ENCODE peak calls at places on chromosomes 13 and 19, in six cellular contexts. S is HepG2, K is H1, Z is HCT116, O is T47D, B is K562. A is an unnamed sample.

GRCh38 chr13:52599037-52599852 is 43.0 kb upstream of the HNRNPA1L2 start:
- DNase-seq in S (no peak), K (no peak), Z (no peak), O (peak; percentile 31), B (no peak), A (no peak)

GRCh38 chr19:10227215-10227971 is 3.7 kb downstream of the S1PR2 start:
- DNase-seq in S (no peak), K (no peak), Z (no peak), O (no peak), B (peak; percentile 50), A (peak; percentile 74)

GRCh38 chr13:110398564-110399507 is 91.8 kb downstream of the COL4A2 start:
- DNase-seq in S (no peak), K (no peak), Z (no peak), O (no peak), B (no peak), A (no peak)

GRCh38 chr19:39823693-39824092 is 10.3 kb downstream of the DYRK1B start:
- DNase-seq in S (no peak), K (no peak), Z (no peak), O (no peak), B (no peak), A (peak; percentile 52)

GRCh38 chr13:30790592-30790991 is 55.2 kb downstream of the ALOX5AP start:
- DNase-seq in S (no peak), K (no peak), Z (no peak), O (no peak), B (no peak), A (no peak)

GRCh38 chr19:30941591-30941990 is 407.6 kb downstream of the TSHZ3 start:
- DNase-seq in S (no peak), K (no peak), Z (no peak), O (no peak), B (no peak), A (no peak)

GRCh38 chr13:98475521-98475920 is 101.4 kb downstream of the STK24 start:
- DNase-seq in S (no peak), K (no peak), Z (no peak), O (no peak), B (peak; percentile 38), A (peak; percentile 56)

GRCh38 chr13:79451500-79451962 is 29.4 kb upstream of the NDFIP2 start:
- DNase-seq in S (no peak), K (no peak), Z (no peak), O (no peak), B (peak; percentile 74), A (peak; percentile 6)

GRCh38 chr19:12946092-12946845 is 607 bp downstream of the RAD23A start:
- DNase-seq in S (peak; percentile 71), K (peak; percentile 68), Z (peak; percentile 41), O (peak; percentile 84), B (peak; percentile 91), A (peak; percentile 85)

GRCh38 chr13:95784891-95785290 is 108.0 kb downstream of the DNAJC3 start:
- DNase-seq in S (no peak), K (no peak), Z (no peak), O (no peak), B (no peak), A (peak; percentile 26)

GRCh38 chr13:110266983-110267382 is 40.0 kb downstream of the COL4A1 start:
- DNase-seq in S (no peak), K (no peak), Z (no peak), O (no peak), B (no peak), A (peak; percentile 58)

GRCh38 chr19:8238251-8238650 is 29.1 kb downstream of the CERS4 start:
- DNase-seq in S (no peak), K (no peak), Z (no peak), O (no peak), B (no peak), A (no peak)

GRCh38 chr19:38852231-38853044 is 2.7 kb upstream of the HNRNPL start:
- DNase-seq in S (no peak), K (no peak), Z (no peak), O (peak; percentile 82), B (no peak), A (peak; percentile 43)

GRCh38 chr19:41799444-41800000 is 3.1 kb downstream of the CEACAM3 start:
- DNase-seq in S (peak; percentile 11), K (no peak), Z (no peak), O (peak; percentile 67), B (no peak), A (no peak)

GRCh38 chr13:101398920-101399319 is 17.4 kb downstream of the NALCN start:
- DNase-seq in S (no peak), K (no peak), Z (no peak), O (no peak), B (no peak), A (no peak)

GRCh38 chr13:113558461-113558860 is 26.1 kb upstream of the TFDP1 start:
- DNase-seq in S (no peak), K (no peak), Z (no peak), O (no peak), B (no peak), A (no peak)

GRCh38 chr13:66506979-66507378 is 723.2 kb downstream of the PCDH9 start:
- DNase-seq in S (no peak), K (no peak), Z (no peak), O (no peak), B (no peak), A (no peak)

GRCh38 chr13:36074659-36075058 is 56.5 kb downstream of the DCLK1 start:
- DNase-seq in S (no peak), K (no peak), Z (no peak), O (no peak), B (no peak), A (no peak)

GRCh38 chr19:41327499-41328156 is 17.7 kb downstream of the CCDC97 start:
- DNase-seq in S (no peak), K (no peak), Z (no peak), O (no peak), B (peak; percentile 40), A (peak; percentile 44)

GRCh38 chr13:41613471-41613870 is 156.1 kb downstream of the RGCC start:
- DNase-seq in S (no peak), K (no peak), Z (no peak), O (no peak), B (no peak), A (no peak)

GRCh38 chr13:40518481-40518882 is 148.0 kb downstream of the FOXO1 start:
- DNase-seq in S (no peak), K (no peak), Z (no peak), O (no peak), B (no peak), A (no peak)

GRCh38 chr13:77990973-77991372 is 72.3 kb upstream of the EDNRB start:
- DNase-seq in S (no peak), K (no peak), Z (no peak), O (no peak), B (no peak), A (no peak)

GRCh38 chr13:30870049-30870884 is 35.8 kb upstream of the MEDAG start:
- DNase-seq in S (no peak), K (no peak), Z (peak; percentile 79), O (peak; percentile 97), B (peak; percentile 78), A (no peak)

GRCh38 chr19:43798026-43798545 is 4.2 kb downstream of the LYPD5 start:
- DNase-seq in S (no peak), K (no peak), Z (no peak), O (no peak), B (no peak), A (no peak)

GRCh38 chr19:54209748-54210494 is 9.3 kb downstream of the RPS9 start:
- DNase-seq in S (peak; percentile 98), K (no peak), Z (peak; percentile 40), O (peak; percentile 64), B (peak; percentile 66), A (peak; percentile 82)

GRCh38 chr13:105972306-105972721 is 563.1 kb downstream of the EFNB2 start:
- DNase-seq in S (no peak), K (no peak), Z (no peak), O (peak; percentile 34), B (no peak), A (no peak)

GRCh38 chr19:47239610-47240296 is 8.8 kb upstream of the BBC3 start:
- DNase-seq in S (no peak), K (no peak), Z (no peak), O (peak; percentile 67), B (no peak), A (peak; percentile 97)

GRCh38 chr19:29259153-29259552 is 46.2 kb upstream of the UQCRFS1 start:
- DNase-seq in S (no peak), K (no peak), Z (no peak), O (peak; percentile 33), B (peak; percentile 40), A (no peak)

GRCh38 chr19:29263305-29264080 is 50.5 kb upstream of the UQCRFS1 start:
- DNase-seq in S (peak; percentile 11), K (no peak), Z (no peak), O (peak; percentile 54), B (peak; percentile 63), A (peak; percentile 65)

GRCh38 chr19:29259867-29260281 is 46.9 kb upstream of the UQCRFS1 start:
- DNase-seq in S (no peak), K (no peak), Z (no peak), O (no peak), B (no peak), A (no peak)

GRCh38 chr19:29262085-29262484 is 49.1 kb upstream of the UQCRFS1 start:
- DNase-seq in S (no peak), K (no peak), Z (no peak), O (no peak), B (no peak), A (no peak)

GRCh38 chr19:29260477-29261317 is 47.7 kb upstream of the UQCRFS1 start:
- DNase-seq in S (peak; percentile 49), K (no peak), Z (peak; percentile 36), O (peak; percentile 77), B (peak; percentile 74), A (peak; percentile 52)
- TF ChIP-seq JUND in S (no peak), K (no peak), Z (no peak), O (no peak), B (no peak), A (no peak)

GRCh38 chr19:15652559-15653278 is 12.0 kb downstream of the CYP4F3 start:
- DNase-seq in S (no peak), K (no peak), Z (no peak), O (no peak), B (no peak), A (no peak)
- TF ChIP-seq JUND in S (no peak), K (no peak), Z (no peak), O (no peak), B (no peak), A (no peak)

GRCh38 chr13:43981091-43981490 is 101.4 kb downstream of the LACC1 start:
- DNase-seq in S (peak; percentile 2), K (peak; percentile 19), Z (no peak), O (no peak), B (peak; percentile 10), A (peak; percentile 11)
- TF ChIP-seq JUND in S (no peak), K (peak; percentile 79), Z (no peak), O (no peak), B (no peak), A (no peak)

DNA sequence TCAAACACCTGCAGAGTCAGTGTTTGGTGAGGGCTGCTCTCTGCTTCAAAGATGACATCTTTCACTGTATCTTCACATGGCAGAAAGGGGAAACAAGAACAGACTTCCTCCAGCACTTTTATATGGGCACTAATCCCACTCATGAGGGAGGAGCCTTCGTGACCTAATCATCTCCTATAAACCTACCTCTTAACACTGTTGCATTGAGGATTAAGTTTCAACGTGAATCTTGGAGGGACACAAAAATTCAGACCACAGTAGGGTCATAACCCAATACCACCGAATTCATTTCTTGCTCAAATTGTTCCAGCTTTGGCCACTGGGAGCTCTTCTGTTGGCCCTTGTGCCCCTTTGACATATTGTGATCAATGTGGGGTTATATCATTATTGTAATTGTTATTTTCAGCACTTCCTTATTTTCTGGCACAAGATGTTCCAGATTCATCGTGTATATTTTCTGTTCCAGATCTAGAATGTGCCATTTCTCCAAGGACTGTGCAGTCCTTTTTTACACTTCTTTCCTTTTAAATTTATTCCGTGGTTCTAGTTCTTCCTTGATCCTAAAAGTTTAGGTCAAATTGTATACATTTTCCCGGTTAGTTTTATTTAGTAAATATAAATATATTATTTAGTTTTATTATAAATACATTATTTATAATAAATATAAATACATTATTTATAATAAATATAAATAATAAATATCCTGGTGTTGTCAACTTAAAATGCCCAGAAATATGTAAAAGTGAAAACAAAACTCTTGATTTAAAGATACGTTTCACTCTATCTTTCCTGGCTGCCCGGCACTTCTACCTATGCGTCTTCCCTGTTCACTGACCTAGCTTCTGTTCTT is 35.5 kb upstream of the IGFL4 start:
- DNase-seq in S (no peak), K (no peak), Z (no peak), O (no peak), B (no peak), A (no peak)
- TF ChIP-seq JUND in S (no peak), K (no peak), Z (no peak), O (no peak), B (no peak), A (no peak)

A was measured in SK-N-SH.